ENCODE peak calls at places on chromosome 15, in four cellular contexts. I, B, O and U are unnamed samples.

GRCh38 chr15:51229907-51230328 is 108.5 kb downstream of the CYP19A1 start:
- DNase-seq in O (no peak), I (no peak), B (peak; percentile 8), U (no peak)

GRCh38 chr15:76208786-76209424 is 102.4 kb downstream of the ETFA start:
- DNase-seq in I (no peak), B (no peak), O (no peak), U (no peak)

GRCh38 chr15:58525926-58526538 is 94.2 kb downstream of the LIPC start:
- DNase-seq in B (no peak), O (no peak), I (no peak), U (no peak)

GRCh38 chr15:68693071-68693470 is 114.3 kb downstream of the CORO2B start:
- DNase-seq in O (no peak), B (no peak), I (no peak), U (no peak)

GRCh38 chr15:67136802-67137201 is 71.4 kb downstream of the SMAD3 start:
- DNase-seq in O (no peak), I (no peak), B (no peak), U (no peak)

GRCh38 chr15:85496551-85497545 is 116.4 kb downstream of the AKAP13 start:
- DNase-seq in O (no peak), B (peak; percentile 16), I (no peak), U (no peak)

GRCh38 chr15:68054658-68055223 is 626 bp downstream of the PIAS1 start:
- DNase-seq in B (peak; percentile 44), O (peak; percentile 15), I (no peak), U (peak; percentile 8)

GRCh38 chr15:58115692-58116091 is 22.5 kb upstream of the AQP9 start:
- DNase-seq in B (peak; percentile 9), O (no peak), I (peak; percentile 2), U (peak; percentile 49)

GRCh38 chr15:95825672-95826387 is 504.7 kb upstream of the NR2F2 start:
- DNase-seq in O (no peak), I (no peak), B (no peak), U (no peak)

GRCh38 chr15:34620122-34620521 is 36.7 kb upstream of the GOLGA8B start:
- DNase-seq in I (no peak), O (no peak), B (no peak), U (no peak)

GRCh38 chr15:83973816-83974215 is 261.8 kb upstream of the GOLGA6L4 start:
- DNase-seq in B (peak; percentile 2), O (no peak), I (no peak), U (peak; percentile 26)

GRCh38 chr15:80599359-80599758 is 95.8 kb upstream of the ABHD17C start:
- DNase-seq in O (no peak), B (no peak), I (no peak), U (no peak)

GRCh38 chr15:80911821-80912220 is 77.8 kb downstream of the MESD start:
- DNase-seq in I (no peak), O (no peak), B (no peak), U (no peak)

DNA sequence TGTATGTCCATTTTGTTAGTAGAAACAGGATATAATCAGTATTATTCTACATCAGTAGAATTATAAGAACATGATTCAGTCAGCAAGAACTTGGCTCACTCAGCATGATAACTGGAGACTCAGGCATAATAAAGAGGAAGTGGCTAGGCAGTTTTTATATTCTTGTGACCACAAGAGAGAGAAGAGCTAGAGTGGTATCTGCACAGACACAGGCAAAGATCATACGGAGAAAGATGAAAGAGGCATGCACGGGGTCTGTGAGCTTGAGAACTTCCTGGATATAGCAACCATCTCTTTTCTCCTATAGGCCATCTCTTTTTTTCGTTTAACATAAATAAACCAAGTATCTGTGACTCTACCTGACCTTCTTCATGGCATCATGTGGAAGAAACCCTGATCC is 46.8 kb downstream of the MYO5A start:
- DNase-seq in O (no peak), I (peak; percentile 13), B (no peak), U (no peak)
- TF ChIP-seq JUND in O (no peak), I (peak; percentile 26), B (no peak), U (no peak)

GRCh38 chr15:48833526-48833925 is 22.7 kb upstream of the CEP152 start:
- DNase-seq in I (no peak), B (no peak), O (no peak), U (no peak)
- TF ChIP-seq JUND in I (no peak), B (no peak), O (no peak), U (no peak)

GRCh38 chr15:27482344-27482743 is 511.4 kb downstream of the GABRG3 start:
- DNase-seq in O (no peak), B (no peak), I (no peak), U (no peak)
- TF ChIP-seq JUND in O (no peak), B (no peak), I (no peak), U (no peak)

DNA sequence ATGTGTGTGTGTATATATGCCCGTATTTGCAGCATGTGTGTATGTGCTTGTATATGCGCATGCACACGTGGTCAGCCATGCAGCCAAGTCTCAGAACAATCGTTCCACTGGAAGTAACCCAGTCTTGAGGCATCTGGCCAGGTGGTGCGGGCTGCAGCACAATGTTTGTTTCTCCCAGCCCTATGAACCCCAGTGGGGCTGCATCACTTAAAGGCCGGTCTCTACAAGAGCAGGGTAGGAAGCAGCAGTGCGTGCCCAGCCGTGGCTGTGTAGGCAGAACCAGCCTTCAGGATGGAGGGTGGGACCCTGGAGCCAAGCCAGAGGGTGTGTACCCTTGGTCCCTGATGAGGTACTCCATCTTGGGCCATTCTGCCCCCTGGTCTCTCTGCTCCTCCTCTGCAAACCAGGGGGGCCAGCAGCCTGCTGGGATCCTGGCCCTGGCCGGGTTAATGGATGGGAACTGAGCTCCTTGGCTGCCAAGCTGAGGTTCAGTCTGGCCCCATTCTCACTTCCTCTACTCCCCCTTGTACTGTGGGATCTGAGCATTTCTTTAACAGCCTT is 11.8 kb downstream of the KLF13 start:
- DNase-seq in O (no peak), B (no peak), I (no peak), U (no peak)
- TF ChIP-seq JUND in O (no peak), B (no peak), I (no peak), U (no peak)

DNA sequence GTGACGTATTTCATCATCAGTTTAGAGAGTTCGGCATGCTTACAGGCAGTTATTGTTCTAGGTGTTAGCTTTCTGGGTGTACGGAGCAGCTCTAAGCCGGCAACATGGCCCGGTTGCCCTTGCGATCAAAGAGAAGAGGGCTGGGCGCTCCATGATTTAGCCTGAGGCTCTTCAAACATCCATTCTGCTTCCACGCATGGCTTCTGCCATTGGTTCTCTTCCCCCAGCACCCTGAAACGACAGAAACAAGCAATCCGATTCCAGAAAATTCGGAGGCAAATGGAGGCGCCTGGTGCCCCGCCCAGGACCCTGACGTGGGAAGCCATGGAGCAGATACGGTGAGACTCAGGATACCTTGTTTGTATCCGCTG is 574 bp downstream of the NGRN start:
- DNase-seq in B (no peak), O (no peak), I (peak; percentile 16), U (no peak)
- TF ChIP-seq JUND in B (no peak), O (no peak), I (no peak), U (no peak)

GRCh38 chr15:63291507-63291906 is 14.1 kb downstream of the APH1B start:
- DNase-seq in I (no peak), B (no peak), O (no peak), U (no peak)
- TF ChIP-seq JUND in I (no peak), B (no peak), O (no peak), U (no peak)

GRCh38 chr15:60376677-60377095 is 21.1 kb downstream of the ANXA2 start:
- DNase-seq in O (no peak), B (no peak), I (no peak), U (no peak)
- TF ChIP-seq JUND in O (no peak), B (no peak), I (peak; percentile 35), U (no peak)

GRCh38 chr15:47602124-47602523 is 115.2 kb upstream of the SEMA6D start:
- DNase-seq in I (no peak), B (no peak), O (no peak), U (no peak)

GRCh38 chr15:47599806-47600205 is 117.5 kb upstream of the SEMA6D start:
- DNase-seq in O (no peak), I (no peak), B (no peak), U (no peak)

GRCh38 chr15:47607750-47608149 is 109.6 kb upstream of the SEMA6D start:
- DNase-seq in B (no peak), O (no peak), I (no peak), U (no peak)

GRCh38 chr15:47603026-47603425 is 114.3 kb upstream of the SEMA6D start:
- DNase-seq in B (no peak), I (no peak), O (no peak), U (no peak)
- TF ChIP-seq JUND in B (no peak), I (no peak), O (no peak), U (no peak)

GRCh38 chr15:73755481-73755880 is 2.3 kb upstream of the INSYN1 start:
- DNase-seq in I (no peak), B (no peak), O (no peak), U (no peak)

GRCh38 chr15:73755946-73756345 is 2.8 kb upstream of the INSYN1 start:
- DNase-seq in I (no peak), B (no peak), O (no peak), U (no peak)

GRCh38 chr15:73756947-73757513 is 3.9 kb upstream of the INSYN1 start:
- DNase-seq in I (no peak), B (no peak), O (no peak), U (no peak)

GRCh38 chr15:73756390-73756789 is 3.2 kb upstream of the INSYN1 start:
- DNase-seq in B (no peak), O (no peak), I (no peak), U (no peak)

GRCh38 chr15:73757571-73757970 is 4.4 kb upstream of the INSYN1 start:
- DNase-seq in O (no peak), I (no peak), B (no peak), U (no peak)
- TF ChIP-seq JUND in O (no peak), I (no peak), B (no peak), U (no peak)

GRCh38 chr15:101459579-101460300 is 29.8 kb downstream of the PCSK6 start:
- DNase-seq in O (no peak), B (no peak), I (no peak), U (no peak)
- TF ChIP-seq JUND in O (no peak), B (no peak), I (no peak), U (no peak)